ENCODE peak calls at places on chromosomes 7 and 10, in ten cellular contexts. One of them, this sample, is unnamed.

GRCh38 chr10:79084012-79084971 is 15.5 kb downstream of the ZMIZ1 start:
- DNase-seq in lower lobe of right lung: peak
- DNase-seq in H1: no peak
- DNase-seq in fibroblast of lung: peak
- DNase-seq in A549: peak
- DNase-seq in spleen: peak
- DNase-seq in body of pancreas: peak
- DNase-seq in coronary artery: peak
- DNase-seq in endothelial cell of umbilical vein: peak
- DNase-seq in CD4-positive, alpha-beta T cell: no peak
- DNase-seq in this sample: peak

GRCh38 chr7:109950821-109951601 is 1139.9 kb upstream of the LRRN3 start:
- DNase-seq in lower lobe of right lung: no peak
- DNase-seq in H1: no peak
- DNase-seq in fibroblast of lung: no peak
- DNase-seq in A549: no peak
- DNase-seq in spleen: no peak
- DNase-seq in body of pancreas: no peak
- DNase-seq in coronary artery: no peak
- DNase-seq in endothelial cell of umbilical vein: no peak
- DNase-seq in CD4-positive, alpha-beta T cell: no peak
- DNase-seq in this sample: no peak

GRCh38 chr10:6487919-6488318 is 92.2 kb downstream of the PRKCQ start:
- DNase-seq in lower lobe of right lung: no peak
- DNase-seq in H1: no peak
- DNase-seq in fibroblast of lung: no peak
- DNase-seq in A549: no peak
- DNase-seq in spleen: no peak
- DNase-seq in body of pancreas: no peak
- DNase-seq in coronary artery: no peak
- DNase-seq in endothelial cell of umbilical vein: no peak
- DNase-seq in CD4-positive, alpha-beta T cell: no peak
- DNase-seq in this sample: no peak

GRCh38 chr10:132417957-132418441 is 21.0 kb downstream of the PWWP2B start:
- DNase-seq in lower lobe of right lung: peak
- DNase-seq in H1: no peak
- DNase-seq in fibroblast of lung: no peak
- DNase-seq in A549: no peak
- DNase-seq in spleen: peak
- DNase-seq in body of pancreas: peak
- DNase-seq in coronary artery: no peak
- DNase-seq in endothelial cell of umbilical vein: peak
- DNase-seq in CD4-positive, alpha-beta T cell: no peak
- DNase-seq in this sample: no peak

GRCh38 chr10:119667562-119668328 is 16.6 kb downstream of the BAG3 start:
- DNase-seq in lower lobe of right lung: no peak
- DNase-seq in H1: peak
- DNase-seq in fibroblast of lung: peak
- DNase-seq in A549: peak
- DNase-seq in spleen: no peak
- DNase-seq in body of pancreas: peak
- DNase-seq in coronary artery: peak
- DNase-seq in endothelial cell of umbilical vein: no peak
- DNase-seq in CD4-positive, alpha-beta T cell: no peak
- DNase-seq in this sample: peak

GRCh38 chr7:68176974-68177373 is 1180.3 kb downstream of the TYW1 start:
- DNase-seq in lower lobe of right lung: no peak
- DNase-seq in H1: peak
- DNase-seq in fibroblast of lung: peak
- DNase-seq in A549: peak
- DNase-seq in spleen: no peak
- DNase-seq in body of pancreas: peak
- DNase-seq in coronary artery: peak
- DNase-seq in endothelial cell of umbilical vein: no peak
- DNase-seq in CD4-positive, alpha-beta T cell: no peak
- DNase-seq in this sample: peak

GRCh38 chr7:75596727-75597614 is 104.9 kb downstream of the SPDYE5 start:
- DNase-seq in lower lobe of right lung: no peak
- DNase-seq in H1: no peak
- DNase-seq in fibroblast of lung: no peak
- DNase-seq in A549: peak
- DNase-seq in spleen: no peak
- DNase-seq in body of pancreas: no peak
- DNase-seq in coronary artery: no peak
- DNase-seq in endothelial cell of umbilical vein: peak
- DNase-seq in CD4-positive, alpha-beta T cell: no peak
- DNase-seq in this sample: peak

GRCh38 chr7:150756858-150757257 is 19.6 kb downstream of the GIMAP5 start:
- DNase-seq in lower lobe of right lung: no peak
- DNase-seq in H1: no peak
- DNase-seq in fibroblast of lung: no peak
- DNase-seq in A549: no peak
- DNase-seq in spleen: no peak
- DNase-seq in body of pancreas: no peak
- DNase-seq in coronary artery: no peak
- DNase-seq in endothelial cell of umbilical vein: peak
- DNase-seq in CD4-positive, alpha-beta T cell: no peak
- DNase-seq in this sample: no peak

GRCh38 chr10:128934492-128934891 is 532.5 kb upstream of the MGMT start:
- DNase-seq in lower lobe of right lung: no peak
- DNase-seq in H1: no peak
- DNase-seq in fibroblast of lung: no peak
- DNase-seq in A549: no peak
- DNase-seq in spleen: no peak
- DNase-seq in body of pancreas: no peak
- DNase-seq in coronary artery: no peak
- DNase-seq in endothelial cell of umbilical vein: no peak
- DNase-seq in CD4-positive, alpha-beta T cell: no peak
- DNase-seq in this sample: no peak

GRCh38 chr7:13467111-13467547 is 522.3 kb downstream of the ETV1 start:
- DNase-seq in lower lobe of right lung: no peak
- DNase-seq in H1: no peak
- DNase-seq in fibroblast of lung: peak
- DNase-seq in A549: no peak
- DNase-seq in spleen: no peak
- DNase-seq in body of pancreas: no peak
- DNase-seq in coronary artery: no peak
- DNase-seq in endothelial cell of umbilical vein: no peak
- DNase-seq in CD4-positive, alpha-beta T cell: no peak
- DNase-seq in this sample: no peak

GRCh38 chr10:27558612-27559020 is 54.5 kb downstream of the RAB18 start:
- DNase-seq in lower lobe of right lung: no peak
- DNase-seq in H1: peak
- DNase-seq in fibroblast of lung: peak
- DNase-seq in A549: peak
- DNase-seq in spleen: no peak
- DNase-seq in body of pancreas: peak
- DNase-seq in coronary artery: no peak
- DNase-seq in endothelial cell of umbilical vein: peak
- DNase-seq in CD4-positive, alpha-beta T cell: no peak
- DNase-seq in this sample: peak

DNA sequence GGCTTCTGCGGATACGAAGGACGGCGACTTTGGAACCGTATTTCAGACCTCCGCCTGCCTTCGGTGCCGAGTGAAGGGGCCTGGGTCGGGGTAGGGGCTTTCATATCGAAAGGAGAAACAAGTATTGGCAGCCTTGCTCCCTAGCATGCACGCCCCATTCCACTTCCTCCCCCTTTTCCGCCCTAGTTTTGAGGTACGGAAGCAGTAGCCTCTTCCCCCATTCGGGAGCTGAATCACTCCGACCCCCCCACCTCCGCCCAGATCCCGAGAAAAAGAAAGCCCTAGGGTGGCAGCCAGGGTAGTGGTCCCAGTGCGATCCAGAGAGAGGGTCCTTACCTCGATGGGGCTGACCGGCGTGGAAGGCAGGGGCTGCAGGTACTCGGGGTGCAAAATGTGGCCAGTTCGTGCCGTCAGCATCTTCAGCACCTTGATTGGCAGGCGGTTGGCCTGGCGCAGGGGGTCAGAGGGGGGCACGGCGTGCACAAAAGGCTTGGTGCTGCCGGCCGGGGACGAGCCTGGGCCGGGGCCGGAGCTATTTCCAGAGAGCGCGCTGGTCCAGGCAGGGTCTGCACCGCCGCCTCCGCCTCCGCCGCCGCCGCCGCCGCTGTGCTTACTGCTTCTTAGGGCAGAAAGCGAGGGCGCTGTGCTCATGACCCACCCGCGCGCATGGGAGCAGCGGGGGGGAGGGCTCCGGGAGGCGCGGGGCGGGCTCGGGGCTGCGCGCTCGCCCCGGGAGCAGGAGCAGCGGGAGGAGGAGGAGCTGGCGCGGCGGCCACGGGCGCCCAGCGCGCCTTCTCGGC is 595 bp downstream of the ZNF503 start:
- DNase-seq in lower lobe of right lung: peak
- DNase-seq in H1: no peak
- DNase-seq in fibroblast of lung: peak
- DNase-seq in A549: peak
- DNase-seq in spleen: peak
- DNase-seq in body of pancreas: peak
- DNase-seq in coronary artery: no peak
- DNase-seq in endothelial cell of umbilical vein: peak
- DNase-seq in CD4-positive, alpha-beta T cell: no peak
- DNase-seq in this sample: peak
- TF ChIP-seq CTCF in lower lobe of right lung: no peak
- TF ChIP-seq CTCF in H1: no peak
- TF ChIP-seq CTCF in fibroblast of lung: no peak
- TF ChIP-seq CTCF in A549: no peak
- TF ChIP-seq CTCF in spleen: no peak
- TF ChIP-seq CTCF in body of pancreas: no peak
- TF ChIP-seq CTCF in coronary artery: no peak
- TF ChIP-seq CTCF in endothelial cell of umbilical vein: no peak
- TF ChIP-seq CTCF in CD4-positive, alpha-beta T cell: no peak
- TF ChIP-seq CTCF in this sample: no peak

GRCh38 chr10:29948971-29949370 is 110.4 kb downstream of the JCAD start:
- DNase-seq in lower lobe of right lung: no peak
- DNase-seq in H1: no peak
- DNase-seq in fibroblast of lung: no peak
- DNase-seq in A549: no peak
- DNase-seq in spleen: no peak
- DNase-seq in body of pancreas: peak
- DNase-seq in coronary artery: no peak
- DNase-seq in endothelial cell of umbilical vein: no peak
- DNase-seq in CD4-positive, alpha-beta T cell: no peak
- DNase-seq in this sample: peak

GRCh38 chr10:29949411-29950011 is 109.9 kb downstream of the JCAD start:
- DNase-seq in lower lobe of right lung: no peak
- DNase-seq in H1: no peak
- DNase-seq in fibroblast of lung: peak
- DNase-seq in A549: no peak
- DNase-seq in spleen: no peak
- DNase-seq in body of pancreas: no peak
- DNase-seq in coronary artery: no peak
- DNase-seq in endothelial cell of umbilical vein: peak
- DNase-seq in CD4-positive, alpha-beta T cell: no peak
- DNase-seq in this sample: peak

GRCh38 chr10:29947701-29948060 is 111.7 kb downstream of the JCAD start:
- DNase-seq in lower lobe of right lung: no peak
- DNase-seq in H1: no peak
- DNase-seq in fibroblast of lung: no peak
- DNase-seq in A549: no peak
- DNase-seq in spleen: no peak
- DNase-seq in body of pancreas: peak
- DNase-seq in coronary artery: no peak
- DNase-seq in endothelial cell of umbilical vein: no peak
- DNase-seq in CD4-positive, alpha-beta T cell: no peak
- DNase-seq in this sample: no peak

GRCh38 chr10:29950391-29950790 is 109.0 kb downstream of the JCAD start:
- DNase-seq in lower lobe of right lung: no peak
- DNase-seq in H1: no peak
- DNase-seq in fibroblast of lung: peak
- DNase-seq in A549: no peak
- DNase-seq in spleen: no peak
- DNase-seq in body of pancreas: no peak
- DNase-seq in coronary artery: no peak
- DNase-seq in endothelial cell of umbilical vein: no peak
- DNase-seq in CD4-positive, alpha-beta T cell: no peak
- DNase-seq in this sample: no peak

GRCh38 chr10:29951441-29951931 is 107.9 kb downstream of the JCAD start:
- DNase-seq in lower lobe of right lung: no peak
- DNase-seq in H1: no peak
- DNase-seq in fibroblast of lung: peak
- DNase-seq in A549: no peak
- DNase-seq in spleen: no peak
- DNase-seq in body of pancreas: no peak
- DNase-seq in coronary artery: no peak
- DNase-seq in endothelial cell of umbilical vein: peak
- DNase-seq in CD4-positive, alpha-beta T cell: no peak
- DNase-seq in this sample: peak
- H3K27ac ChIP-seq in lower lobe of right lung: no peak
- H3K27ac ChIP-seq in H1: no peak
- H3K27ac ChIP-seq in fibroblast of lung: peak
- H3K27ac ChIP-seq in A549: no peak
- H3K27ac ChIP-seq in spleen: no peak
- H3K27ac ChIP-seq in body of pancreas: no peak
- H3K27ac ChIP-seq in coronary artery: peak
- H3K27ac ChIP-seq in endothelial cell of umbilical vein: peak
- H3K27ac ChIP-seq in CD4-positive, alpha-beta T cell: no peak
- H3K27ac ChIP-seq in this sample: peak

GRCh38 chr10:97683556-97684357 is 3.3 kb downstream of the AVPI1 start:
- DNase-seq in lower lobe of right lung: peak
- DNase-seq in H1: no peak
- DNase-seq in fibroblast of lung: peak
- DNase-seq in A549: peak
- DNase-seq in spleen: no peak
- DNase-seq in body of pancreas: peak
- DNase-seq in coronary artery: no peak
- DNase-seq in endothelial cell of umbilical vein: peak
- DNase-seq in CD4-positive, alpha-beta T cell: no peak
- DNase-seq in this sample: no peak
- TF ChIP-seq CTCF in lower lobe of right lung: no peak
- TF ChIP-seq CTCF in H1: peak
- TF ChIP-seq CTCF in fibroblast of lung: no peak
- TF ChIP-seq CTCF in A549: no peak
- TF ChIP-seq CTCF in spleen: no peak
- TF ChIP-seq CTCF in body of pancreas: no peak
- TF ChIP-seq CTCF in coronary artery: no peak
- TF ChIP-seq CTCF in endothelial cell of umbilical vein: no peak
- TF ChIP-seq CTCF in CD4-positive, alpha-beta T cell: no peak
- TF ChIP-seq CTCF in this sample: no peak

DNA sequence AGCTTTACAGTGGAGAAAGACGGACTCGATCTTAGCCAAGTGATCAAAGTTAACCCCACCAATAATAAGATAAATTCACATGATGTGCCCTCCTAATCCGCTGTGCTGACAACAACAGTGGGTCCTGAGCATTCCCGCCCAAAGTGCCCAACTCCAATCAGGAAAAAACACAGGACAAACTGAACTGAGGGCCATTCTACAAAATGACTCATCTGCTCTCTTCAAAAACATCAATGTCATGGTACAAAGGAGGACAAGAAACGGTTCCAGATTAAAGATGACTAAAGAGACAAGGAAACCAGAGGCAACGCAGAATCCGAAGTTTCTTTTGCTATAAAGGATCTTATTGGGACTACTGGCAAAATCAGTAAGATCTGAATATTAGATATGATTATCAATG is 79.4 kb downstream of the CTBP2 start:
- DNase-seq in lower lobe of right lung: no peak
- DNase-seq in H1: no peak
- DNase-seq in fibroblast of lung: no peak
- DNase-seq in A549: no peak
- DNase-seq in spleen: peak
- DNase-seq in body of pancreas: no peak
- DNase-seq in coronary artery: no peak
- DNase-seq in endothelial cell of umbilical vein: peak
- DNase-seq in CD4-positive, alpha-beta T cell: no peak
- DNase-seq in this sample: no peak
- H3K27ac ChIP-seq in lower lobe of right lung: no peak
- H3K27ac ChIP-seq in H1: no peak
- H3K27ac ChIP-seq in fibroblast of lung: no peak
- H3K27ac ChIP-seq in A549: no peak
- H3K27ac ChIP-seq in spleen: no peak
- H3K27ac ChIP-seq in body of pancreas: no peak
- H3K27ac ChIP-seq in coronary artery: no peak
- H3K27ac ChIP-seq in endothelial cell of umbilical vein: peak
- H3K27ac ChIP-seq in CD4-positive, alpha-beta T cell: no peak
- H3K27ac ChIP-seq in this sample: no peak

This sample was measured in RWPE1.